ENCODE peak calls at places on chromosomes 4 and X, in six cellular contexts. L is HepG2, N is K562, S is GM12878, K is H1, R is GM12891. V is an unnamed sample.

GRCh38 chr4:74768857-74769525 is 25.3 kb downstream of the BTC start:
- DNase-seq in L (peak; percentile 32), N (no peak), S (no peak), K (no peak), R (no peak), V (no peak)

GRCh38 chr4:123127218-123127617 is 204.8 kb upstream of the NUDT6 start:
- DNase-seq in L (no peak), N (no peak), S (no peak), K (no peak), R (no peak), V (no peak)

GRCh38 chr4:144903953-144904711 is 193.9 kb downstream of the ANAPC10 start:
- DNase-seq in L (no peak), N (no peak), S (no peak), K (no peak), R (no peak), V (no peak)

GRCh38 chr4:127634181-127634580 is 1.4 kb downstream of the INTU start:
- DNase-seq in L (no peak), N (no peak), S (no peak), K (no peak), R (no peak), V (no peak)

GRCh38 chr4:38315296-38315695 is 348.7 kb upstream of the KLF3 start:
- DNase-seq in L (no peak), N (no peak), S (no peak), K (no peak), R (no peak), V (no peak)

GRCh38 chrX:46686003-46686645 is 72.8 kb downstream of the SLC9A7 start:
- DNase-seq in L (peak; percentile 11), N (peak; percentile 50), S (no peak), K (no peak), R (no peak), V (no peak)

GRCh38 chr4:123750044-123750443 is 353.4 kb downstream of the SPRY1 start:
- DNase-seq in L (peak; percentile 87), N (no peak), S (no peak), K (no peak), R (no peak), V (no peak)

GRCh38 chrX:122238801-122239200 is 945.3 kb upstream of the GRIA3 start:
- DNase-seq in L (no peak), N (no peak), S (no peak), K (no peak), R (no peak), V (no peak)

GRCh38 chr4:112801341-112801740 is 164.4 kb downstream of the LARP7 start:
- DNase-seq in L (no peak), N (no peak), S (no peak), K (no peak), R (no peak), V (no peak)

GRCh38 chrX:100687128-100687527 is 43.1 kb downstream of the SRPX2 start:
- DNase-seq in L (no peak), N (no peak), S (no peak), K (no peak), R (no peak), V (no peak)

GRCh38 chrX:50147972-50148371 is 52.8 kb downstream of the AKAP4 start:
- DNase-seq in L (peak; percentile 58), N (no peak), S (no peak), K (no peak), R (no peak), V (no peak)

GRCh38 chr4:153765836-153766235 is 6.0 kb upstream of the RNF175 start:
- DNase-seq in L (no peak), N (no peak), S (no peak), K (no peak), R (no peak), V (no peak)

GRCh38 chr4:76168688-76169087 is 20.5 kb upstream of the NUP54 start:
- DNase-seq in L (no peak), N (no peak), S (no peak), K (no peak), R (no peak), V (no peak)

GRCh38 chr4:17788956-17789355 is 7.5 kb upstream of the FAM184B start:
- DNase-seq in L (no peak), N (no peak), S (no peak), K (no peak), R (no peak), V (no peak)

GRCh38 chr4:144589512-144589911 is 56.4 kb upstream of the HHIP start:
- DNase-seq in L (no peak), N (no peak), S (no peak), K (no peak), R (no peak), V (no peak)

GRCh38 chr4:166941629-166942028 is 292.7 kb downstream of the SPOCK3 start:
- DNase-seq in L (no peak), N (no peak), S (peak; percentile 7), K (no peak), R (no peak), V (no peak)

GRCh38 chrX:48064261-48064660 is 7.2 kb downstream of the ZNF630 start:
- DNase-seq in L (no peak), N (no peak), S (no peak), K (no peak), R (no peak), V (no peak)

GRCh38 chrX:15242899-15243555 is 26.9 kb downstream of the ASB9 start:
- DNase-seq in L (peak; percentile 12), N (peak; percentile 16), S (peak; percentile 17), K (no peak), R (peak; percentile 9), V (no peak)

GRCh38 chr4:83691998-83692397 is 156.1 kb downstream of the GPAT3 start:
- DNase-seq in L (no peak), N (no peak), S (no peak), K (no peak), R (no peak), V (no peak)

GRCh38 chrX:10166731-10167149 is 10.0 kb downstream of the CLCN4 start:
- DNase-seq in L (peak; percentile 39), N (no peak), S (no peak), K (no peak), R (no peak), V (no peak)

GRCh38 chr4:167989815-167990214 is 102.5 kb upstream of the ANXA10 start:
- DNase-seq in L (no peak), N (no peak), S (no peak), K (no peak), R (no peak), V (no peak)

GRCh38 chrX:2894885-2895292 is 34.2 kb downstream of the ARSD start:
- DNase-seq in L (peak; percentile 37), N (no peak), S (no peak), K (no peak), R (no peak), V (no peak)

GRCh38 chr4:27145556-27145955 is 284.9 kb downstream of the STIM2 start:
- DNase-seq in L (no peak), N (no peak), S (no peak), K (no peak), R (no peak), V (no peak)

GRCh38 chr4:2141762-2142520 is 82.8 kb downstream of the NAT8L start:
- DNase-seq in L (no peak), N (no peak), S (no peak), K (no peak), R (no peak), V (no peak)

GRCh38 chrX:70132877-70133302 is 357 bp upstream of the IGBP1 start:
- DNase-seq in L (no peak), N (no peak), S (no peak), K (no peak), R (no peak), V (no peak)

GRCh38 chr4:76738081-76738931 is 159.6 kb downstream of the SOWAHB start:
- DNase-seq in L (no peak), N (no peak), S (peak; percentile 30), K (no peak), R (no peak), V (no peak)

GRCh38 chr4:25767877-25768475 is 94.8 kb downstream of the SEL1L3 start:
- DNase-seq in L (peak; percentile 62), N (peak; percentile 48), S (no peak), K (no peak), R (peak; percentile 24), V (no peak)

GRCh38 chrX:11328134-11328533 is 34.9 kb downstream of the AMELX start:
- DNase-seq in L (no peak), N (no peak), S (no peak), K (no peak), R (no peak), V (no peak)

DNA sequence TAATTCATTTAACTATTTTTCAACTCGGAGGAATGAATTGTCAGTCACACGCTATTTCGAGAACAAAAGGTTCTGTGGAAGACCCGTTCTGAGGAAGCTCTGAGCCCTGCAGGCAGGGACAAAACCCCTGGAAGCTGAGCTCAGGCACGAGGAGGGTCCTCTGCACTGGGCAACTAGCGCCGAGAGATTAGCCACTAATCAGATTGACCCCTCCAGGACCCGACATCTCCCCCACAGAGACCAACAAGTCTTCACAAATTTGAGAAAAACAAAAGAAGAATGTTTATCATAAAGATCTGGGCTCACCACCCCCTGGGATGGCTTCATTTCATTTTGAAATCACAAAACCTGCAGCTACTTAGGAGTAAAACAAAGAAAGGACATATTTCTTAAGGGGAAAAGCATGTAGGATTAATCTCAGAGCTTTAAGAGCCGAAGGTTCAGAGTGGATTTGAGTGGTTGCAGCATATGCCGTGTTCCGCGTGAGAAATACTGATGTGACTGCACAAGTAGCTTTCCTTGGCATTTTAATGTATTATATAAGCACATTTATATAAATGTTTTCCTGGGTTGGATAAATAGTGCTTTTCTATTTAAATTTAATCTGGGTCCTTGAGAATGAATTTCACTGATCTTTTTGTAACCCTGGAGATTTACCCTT is 41.8 kb downstream of the ADRA2C start:
- DNase-seq in L (no peak), N (no peak), S (no peak), K (no peak), R (no peak), V (no peak)
- TF ChIP-seq TAF1 in L (no peak), N (no peak), S (no peak), K (no peak), R (no peak), V (no peak)

DNA sequence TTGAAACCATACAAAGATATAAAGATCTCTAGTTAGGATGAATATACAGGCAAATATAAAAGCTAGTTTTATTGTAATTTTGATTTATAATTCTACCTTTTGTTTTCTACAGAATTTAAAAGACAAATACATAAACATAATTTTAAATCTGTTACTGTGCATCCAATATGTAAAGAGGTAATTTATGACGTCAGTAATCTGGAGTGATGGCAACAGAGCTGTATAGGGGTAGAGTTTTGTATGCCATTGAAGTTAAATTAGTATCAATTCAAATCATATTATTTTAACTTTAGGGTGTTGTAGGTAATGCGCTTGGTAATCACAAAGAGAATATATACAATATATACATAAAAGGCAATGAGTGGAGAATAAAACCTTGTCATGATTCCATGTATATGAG is 183.7 kb upstream of the ARHGAP24 start:
- DNase-seq in L (no peak), N (no peak), S (no peak), K (no peak), R (no peak), V (no peak)
- TF ChIP-seq POLR2AphosphoS5 in L (no peak), N (no peak), S (no peak), K (no peak), R (no peak), V (no peak)

GRCh38 chr4:5866841-5867782 is 25.8 kb downstream of the CRMP1 start:
- DNase-seq in L (no peak), N (no peak), S (no peak), K (no peak), R (no peak), V (no peak)
- TF ChIP-seq POLR2A in L (no peak), N (no peak), S (no peak), K (no peak), R (no peak), V (no peak)

DNA sequence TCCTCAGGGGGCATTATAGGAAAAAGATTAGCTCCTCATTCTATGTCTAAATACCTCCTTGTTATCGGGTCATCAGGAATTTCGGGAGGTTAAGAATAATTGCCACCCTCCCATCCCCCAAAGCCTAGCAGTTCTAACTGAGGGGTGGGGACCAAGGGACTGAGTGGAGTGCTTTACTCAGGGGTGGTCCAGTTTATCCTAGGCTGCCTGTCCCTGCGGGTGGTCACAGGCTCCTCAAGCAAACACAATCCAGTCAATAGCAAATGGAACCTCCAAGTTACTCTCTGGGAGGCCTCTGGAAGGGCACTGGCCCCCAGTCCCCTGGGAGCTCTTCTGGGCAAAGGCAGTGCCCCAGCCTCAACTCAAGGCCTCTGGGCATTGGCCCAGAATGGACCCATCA is 6.7 kb downstream of the ELF4 start:
- DNase-seq in L (no peak), N (no peak), S (no peak), K (no peak), R (no peak), V (no peak)
- TF ChIP-seq TAF1 in L (no peak), N (no peak), S (no peak), K (no peak), R (no peak), V (no peak)